ENCODE peak calls at places on chromosome 10, in four cellular contexts. P is GM12878, O is K562, E is IMR-90. S is an unnamed sample.

GRCh38 chr10:27558612-27559020 is 54.5 kb downstream of the RAB18 start:
- DNase-seq in O (peak), P (no peak), E (peak), S (peak)

GRCh38 chr10:75401569-75402485 is at the start of gene ZNF503:
- DNase-seq in O (peak), P (peak), E (peak), S (peak)

GRCh38 chr10:88386878-88387773 is 196.0 kb downstream of the RNLS start:
- DNase-seq in E (peak), P (peak), O (no peak), S (peak)

GRCh38 chr10:35493196-35494118 is 111.7 kb upstream of the GJD4 start:
- DNase-seq in P (no peak), O (no peak), E (peak), S (peak)

GRCh38 chr10:57992321-57993077 is 275.2 kb downstream of the IPMK start:
- DNase-seq in E (peak), O (no peak), P (no peak), S (no peak)

GRCh38 chr10:13110908-13111307 is 10.9 kb downstream of the OPTN start:
- DNase-seq in E (no peak), P (no peak), O (no peak), S (no peak)

GRCh38 chr10:114245128-114245791 is 6.2 kb downstream of the VWA2 start:
- DNase-seq in O (no peak), E (no peak), P (no peak), S (no peak)

GRCh38 chr10:73840403-73841301 is 29.3 kb upstream of the NDST2 start:
- DNase-seq in P (no peak), O (no peak), E (no peak), S (no peak)

GRCh38 chr10:34049887-34050286 is 715.4 kb upstream of the NRP1 start:
- DNase-seq in P (no peak), E (peak), O (no peak), S (no peak)

GRCh38 chr10:437698-438490 is 251.6 kb downstream of the DIP2C start:
- DNase-seq in E (no peak), O (no peak), P (no peak), S (no peak)

GRCh38 chr10:101223274-101224059 is 5.8 kb downstream of the LBX1 start:
- DNase-seq in O (no peak), P (no peak), E (no peak), S (no peak)

GRCh38 chr10:22245567-22245966 is 27.8 kb upstream of the EBLN1 start:
- DNase-seq in E (no peak), O (no peak), P (no peak), S (peak)

GRCh38 chr10:76382381-76382851 is 951.0 kb downstream of the LRMDA start:
- DNase-seq in P (no peak), E (peak), O (no peak), S (no peak)

GRCh38 chr10:128431997-128432396 is 305.8 kb upstream of the MKI67 start:
- DNase-seq in E (no peak), P (no peak), O (no peak), S (no peak)
- H3K4me2 ChIP-seq in E (no peak), P (no peak), O (no peak), S (no peak)

GRCh38 chr10:118592675-118593330 is 2.6 kb downstream of the PRLHR start:
- DNase-seq in E (no peak), P (no peak), O (no peak), S (no peak)

GRCh38 chr10:118594392-118595063 is 920 bp downstream of the PRLHR start:
- DNase-seq in P (no peak), O (peak), E (peak), S (peak)

GRCh38 chr10:118585794-118586193 is 9.7 kb downstream of the PRLHR start:
- DNase-seq in P (no peak), O (no peak), E (no peak), S (no peak)

GRCh38 chr10:118587881-118588651 is 7.4 kb downstream of the PRLHR start:
- DNase-seq in O (no peak), P (no peak), E (no peak), S (no peak)

DNA sequence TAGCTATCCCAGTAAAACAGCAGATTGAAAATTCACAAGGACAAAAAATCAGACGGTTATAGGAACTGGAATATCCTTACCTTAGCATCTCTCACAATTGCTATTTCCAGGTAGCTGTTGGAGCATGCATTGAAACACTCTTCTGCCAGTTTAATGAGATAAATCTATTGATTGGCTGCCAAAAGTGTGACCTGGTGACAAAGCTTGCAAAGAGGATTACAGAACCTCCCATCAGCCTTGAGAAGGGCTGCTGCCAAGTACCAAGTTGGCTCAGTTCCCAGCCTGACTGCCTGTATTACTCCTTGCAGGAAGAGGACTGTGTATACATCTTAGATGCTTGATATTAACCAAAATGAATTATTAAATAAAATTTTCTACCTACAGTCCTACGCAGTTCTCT is 5.1 kb downstream of the PRLHR start:
- DNase-seq in O (no peak), E (no peak), P (no peak), S (no peak)
- TF ChIP-seq FOS in O (no peak), E (no peak), P (no peak), S (no peak)

DNA sequence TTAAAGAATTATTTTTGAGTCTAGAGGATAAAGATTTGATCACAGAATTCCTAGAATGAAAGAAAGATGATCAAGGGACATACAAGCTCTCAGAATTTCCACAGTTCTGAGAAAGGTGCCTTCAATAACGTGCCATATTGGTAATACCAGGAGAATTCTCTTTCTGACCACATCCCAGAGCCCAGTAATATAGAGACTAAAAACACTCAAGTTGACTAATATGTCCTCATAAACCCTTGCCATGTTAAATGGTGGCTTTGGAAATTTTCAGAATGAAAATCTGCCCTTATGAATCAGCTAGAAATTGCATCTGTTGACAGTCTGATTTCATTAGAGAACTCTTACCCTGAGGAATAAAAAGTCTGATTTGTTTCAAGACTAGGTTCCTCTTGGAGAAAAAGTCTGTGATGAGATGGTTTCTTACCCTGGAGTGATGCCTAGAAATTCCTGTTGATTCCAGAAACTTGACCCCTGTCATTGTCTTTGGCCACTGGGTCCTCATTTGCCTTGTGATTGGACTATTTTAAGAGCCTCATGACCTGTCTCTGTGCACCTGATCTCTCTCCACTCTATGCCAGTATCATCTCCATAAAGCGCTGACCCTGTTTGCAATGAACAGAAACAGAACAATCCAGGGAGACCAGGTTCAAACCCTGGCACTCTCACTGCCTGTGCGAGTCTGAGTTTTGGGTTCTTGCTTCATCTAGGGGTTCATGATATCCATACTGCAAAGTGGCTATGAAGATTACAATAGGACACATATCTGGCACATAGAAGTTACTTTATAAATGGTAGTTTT is 3.3 kb downstream of the IL2RA start:
- DNase-seq in P (no peak), E (no peak), O (no peak), S (no peak)
- H3K4me2 ChIP-seq in P (peak), E (no peak), O (no peak), S (no peak)

DNA sequence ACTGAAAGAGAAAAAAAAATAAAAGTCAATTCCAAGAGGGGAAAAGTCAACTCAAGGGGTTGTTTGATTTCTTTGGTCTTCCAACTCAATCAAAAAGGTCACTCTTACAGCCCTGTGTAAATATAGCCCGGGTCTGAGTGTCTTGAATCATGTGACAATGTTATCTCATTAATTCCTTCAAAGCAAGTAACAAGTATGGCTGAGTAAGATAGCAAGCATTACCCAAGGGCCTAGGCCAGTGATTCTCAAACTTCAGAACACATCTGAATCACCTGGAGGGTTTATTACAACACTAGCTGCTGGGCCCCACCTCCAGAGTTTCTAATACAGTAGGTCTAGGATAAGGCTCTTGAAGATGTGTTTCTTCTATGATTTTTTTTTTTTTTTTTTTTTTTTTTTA is 125.0 kb downstream of the PRLHR start:
- DNase-seq in O (peak), P (no peak), E (no peak), S (no peak)
- TF ChIP-seq FOS in O (no peak), P (no peak), E (no peak), S (no peak)

GRCh38 chr10:130181858-130182257 is 45.7 kb downstream of the GLRX3 start:
- DNase-seq in E (no peak), O (no peak), P (no peak), S (no peak)

GRCh38 chr10:130177250-130177649 is 41.1 kb downstream of the GLRX3 start:
- DNase-seq in E (no peak), P (no peak), O (no peak), S (no peak)

GRCh38 chr10:130175074-130175473 is 38.9 kb downstream of the GLRX3 start:
- DNase-seq in P (no peak), E (no peak), O (no peak), S (no peak)

GRCh38 chr10:130174343-130174742 is 38.2 kb downstream of the GLRX3 start:
- DNase-seq in O (no peak), E (peak), P (no peak), S (no peak)

GRCh38 chr10:130179640-130180039 is 43.4 kb downstream of the GLRX3 start:
- DNase-seq in E (peak), P (no peak), O (peak), S (peak)
- H3K4me2 ChIP-seq in E (no peak), P (no peak), O (no peak), S (no peak)

GRCh38 chr10:69864321-69864720 is 62.6 kb downstream of the COL13A1 start:
- DNase-seq in E (peak), O (no peak), P (no peak), S (peak)
- TF ChIP-seq FOS in E (peak), O (no peak), P (no peak), S (peak)

GRCh38 chr10:132421377-132422168 is 24.6 kb downstream of the PWWP2B start:
- DNase-seq in E (peak), O (peak), P (no peak), S (no peak)
- H3K4me2 ChIP-seq in E (no peak), O (peak), P (peak), S (no peak)

DNA sequence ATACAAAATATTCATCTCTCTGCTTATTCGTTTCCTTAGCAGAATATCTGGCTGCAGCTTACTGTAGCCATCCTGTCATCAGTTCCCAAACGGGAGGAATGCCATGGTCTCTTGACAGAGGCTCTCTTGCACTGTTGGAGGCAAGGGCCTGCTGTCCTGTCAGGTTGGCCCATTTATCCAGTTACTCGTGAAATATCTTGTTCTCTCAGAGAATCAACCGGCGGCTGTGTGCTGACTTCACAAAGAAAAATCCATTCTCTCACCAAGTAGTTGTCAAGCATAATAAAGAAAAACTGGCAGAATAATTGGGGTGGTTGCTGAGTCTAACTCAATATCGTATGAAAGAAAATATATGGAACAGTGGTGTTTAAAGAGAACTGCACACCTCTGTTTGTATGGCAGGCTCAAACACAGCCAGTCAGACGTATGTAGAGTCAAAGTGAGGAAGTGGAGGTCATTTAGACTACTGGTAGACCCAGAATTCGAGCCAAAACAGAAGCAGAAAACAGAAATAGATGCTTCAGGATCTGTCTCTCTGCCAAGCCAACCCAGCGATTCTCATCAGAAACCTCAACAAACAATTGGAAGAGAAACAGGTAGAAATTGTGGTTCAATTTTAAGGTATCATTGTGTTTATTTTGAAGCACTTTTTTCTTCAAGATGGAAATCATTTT is 349.2 kb upstream of the PRKCQ start:
- DNase-seq in P (no peak), E (no peak), O (no peak), S (no peak)
- TF ChIP-seq FOS in P (no peak), E (no peak), O (no peak), S (no peak)

DNA sequence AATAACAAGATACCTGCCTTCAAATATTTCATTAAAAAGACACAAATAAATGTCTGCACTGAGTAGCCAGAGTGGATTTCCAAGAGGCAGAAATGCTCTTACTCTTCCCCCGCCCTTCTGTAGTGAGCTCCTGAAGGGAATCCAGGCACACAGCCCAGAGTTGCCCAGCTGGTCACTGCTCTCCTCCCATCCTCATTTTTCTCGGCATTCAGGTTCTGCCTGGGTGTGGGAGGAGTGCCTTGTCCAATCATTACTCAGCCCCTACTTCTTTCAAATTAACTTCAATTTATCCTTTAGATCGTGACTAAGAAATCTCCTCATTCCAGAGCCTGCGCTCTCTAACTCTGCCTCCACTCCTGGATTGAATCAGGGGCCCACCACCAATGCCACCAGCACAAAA is 12.2 kb downstream of the CCDC6 start:
- DNase-seq in O (no peak), E (peak), P (no peak), S (no peak)
- H3K4me2 ChIP-seq in O (no peak), E (no peak), P (no peak), S (no peak)

GRCh38 chr10:49735848-49736563 is 26.1 kb downstream of the OGDHL start:
- DNase-seq in P (no peak), E (no peak), O (no peak), S (no peak)

GRCh38 chr10:49733866-49734265 is 28.3 kb downstream of the OGDHL start:
- DNase-seq in P (no peak), O (no peak), E (no peak), S (no peak)

GRCh38 chr10:49735161-49735560 is 27.0 kb downstream of the OGDHL start:
- DNase-seq in E (no peak), P (no peak), O (no peak), S (no peak)

GRCh38 chr10:49736564-49737113 is 25.5 kb downstream of the OGDHL start:
- DNase-seq in O (no peak), P (no peak), E (no peak), S (no peak)

GRCh38 chr10:49734676-49735075 is 27.4 kb downstream of the OGDHL start:
- DNase-seq in P (no peak), E (no peak), O (no peak), S (no peak)
- TF ChIP-seq FOS in P (no peak), E (no peak), O (no peak), S (no peak)